ENCODE peak calls at places on chromosome 10, in seven cellular contexts. M is hippocampal formation, T is heart left ventricle, Y is mesenchymal stem cell, P is NCI-H2171, X is T-helper 2 cell, J is psoas muscle. L is an unnamed sample.

GRCh38 chr10:80408198-80409085 is at the start of gene PRXL2A:
- DNase-seq in Y (peak), M (peak), J (peak), P (peak), X (peak), T (peak), L (peak)

GRCh38 chr10:89615105-89615504 is 29.9 kb downstream of the PANK1 start:
- DNase-seq in J (no peak), P (no peak), X (no peak), Y (no peak), M (no peak), T (no peak), L (no peak)

GRCh38 chr10:11993834-11994468 is 48.7 kb downstream of the UPF2 start:
- DNase-seq in X (no peak), P (no peak), T (no peak), M (no peak), J (no peak), Y (no peak), L (no peak)

GRCh38 chr10:122140477-122140902 is 130.6 kb upstream of the BTBD16 start:
- DNase-seq in Y (peak), J (peak), P (no peak), M (no peak), T (no peak), X (no peak), L (no peak)

GRCh38 chr10:30510184-30510931 is 76.4 kb downstream of the MAP3K8 start:
- DNase-seq in T (no peak), P (no peak), X (peak), Y (peak), J (peak), M (no peak), L (no peak)

GRCh38 chr10:27742926-27743735 is 2.5 kb downstream of the MKX start:
- DNase-seq in X (no peak), T (no peak), M (no peak), J (peak), Y (peak), P (no peak), L (peak)

GRCh38 chr10:90779573-90779972 is 78.3 kb downstream of the HTR7 start:
- DNase-seq in Y (no peak), T (no peak), X (no peak), M (no peak), P (no peak), J (no peak), L (no peak)

GRCh38 chr10:62046522-62047239 is 145.2 kb downstream of the ARID5B start:
- DNase-seq in P (peak), X (no peak), Y (peak), M (no peak), T (no peak), J (no peak), L (peak)

GRCh38 chr10:95374597-95375209 is 83.9 kb upstream of the PDLIM1 start:
- DNase-seq in P (peak), X (peak), M (peak), T (peak), Y (peak), J (peak), L (peak)

GRCh38 chr10:13338337-13339128 is 9.6 kb downstream of the SEPHS1 start:
- DNase-seq in Y (no peak), J (no peak), X (no peak), T (no peak), P (no peak), M (no peak), L (no peak)